ENCODE peak calls at places on chromosomes 3 and 15, in five cellular contexts. One of them, this sample, is unnamed. For H3K4me1, the result is how much of the 10 kb centered on the place peaks cover.

GRCh38 chr3:58084166-58084565 is 75.9 kb downstream of the FLNB start:
- DNase-seq in A549: no peak
- DNase-seq in Peyer's patch: no peak
- DNase-seq in breast epithelium: no peak
- DNase-seq in pancreas: no peak
- DNase-seq in this sample: no peak

GRCh38 chr3:42739401-42740158 is 33.5 kb downstream of the CCDC13 start:
- DNase-seq in A549: no peak
- DNase-seq in pancreas: no peak
- DNase-seq in Peyer's patch: no peak
- DNase-seq in breast epithelium: no peak
- DNase-seq in this sample: no peak

GRCh38 chr15:45439521-45439931 is 61.2 kb upstream of the GATM start:
- DNase-seq in breast epithelium: no peak
- DNase-seq in pancreas: no peak
- DNase-seq in Peyer's patch: no peak
- DNase-seq in A549: no peak
- DNase-seq in this sample: no peak

GRCh38 chr15:101501703-101502373 is 12.3 kb upstream of the PCSK6 start:
- DNase-seq in pancreas: peak
- DNase-seq in A549: peak
- DNase-seq in breast epithelium: no peak
- DNase-seq in Peyer's patch: peak
- DNase-seq in this sample: peak

GRCh38 chr3:65158023-65158422 is 470.2 kb upstream of the ADAMTS9 start:
- DNase-seq in pancreas: no peak
- DNase-seq in A549: no peak
- DNase-seq in Peyer's patch: no peak
- DNase-seq in breast epithelium: no peak
- DNase-seq in this sample: no peak

GRCh38 chr15:50973605-50974004 is 65.1 kb downstream of the AP4E1 start:
- DNase-seq in breast epithelium: no peak
- DNase-seq in A549: no peak
- DNase-seq in pancreas: no peak
- DNase-seq in Peyer's patch: no peak
- DNase-seq in this sample: no peak

GRCh38 chr15:40279437-40280141 is 3.3 kb downstream of the ANKRD63 start:
- DNase-seq in A549: peak
- DNase-seq in breast epithelium: peak
- DNase-seq in pancreas: peak
- DNase-seq in Peyer's patch: peak
- DNase-seq in this sample: peak

GRCh38 chr3:15633766-15634588 is 32.4 kb downstream of the BTD start:
- DNase-seq in pancreas: no peak
- DNase-seq in Peyer's patch: no peak
- DNase-seq in breast epithelium: peak
- DNase-seq in A549: no peak
- DNase-seq in this sample: no peak

GRCh38 chr15:55750706-55751105 is 7.8 kb upstream of the PRTG start:
- DNase-seq in pancreas: no peak
- DNase-seq in breast epithelium: no peak
- DNase-seq in Peyer's patch: no peak
- DNase-seq in A549: no peak
- DNase-seq in this sample: no peak

GRCh38 chr15:65414841-65415621 is 7.7 kb downstream of the IGDCC4 start:
- DNase-seq in Peyer's patch: no peak
- DNase-seq in breast epithelium: no peak
- DNase-seq in A549: peak
- DNase-seq in pancreas: no peak
- DNase-seq in this sample: no peak

GRCh38 chr3:123093696-123094095 is 26.9 kb downstream of the PDIA5 start:
- DNase-seq in breast epithelium: no peak
- DNase-seq in pancreas: peak
- DNase-seq in Peyer's patch: no peak
- DNase-seq in A549: no peak
- DNase-seq in this sample: no peak
- TF ChIP-seq CTCF in breast epithelium: no peak
- TF ChIP-seq CTCF in pancreas: no peak
- TF ChIP-seq CTCF in Peyer's patch: no peak
- TF ChIP-seq CTCF in A549: no peak
- TF ChIP-seq CTCF in this sample: no peak

GRCh38 chr15:33964665-33965040 is 3.6 kb upstream of the CHRM5 start:
- DNase-seq in A549: no peak
- DNase-seq in pancreas: no peak
- DNase-seq in breast epithelium: no peak
- DNase-seq in Peyer's patch: no peak
- DNase-seq in this sample: no peak

GRCh38 chr15:33963831-33964664 is 4.2 kb upstream of the CHRM5 start:
- DNase-seq in Peyer's patch: no peak
- DNase-seq in A549: peak
- DNase-seq in pancreas: no peak
- DNase-seq in breast epithelium: no peak
- DNase-seq in this sample: peak

GRCh38 chr15:33971811-33972210 is 3.5 kb downstream of the CHRM5 start:
- DNase-seq in breast epithelium: no peak
- DNase-seq in Peyer's patch: no peak
- DNase-seq in pancreas: no peak
- DNase-seq in A549: no peak
- DNase-seq in this sample: no peak

GRCh38 chr15:33968224-33968623 is at the start of gene CHRM5:
- DNase-seq in Peyer's patch: no peak
- DNase-seq in A549: no peak
- DNase-seq in pancreas: no peak
- DNase-seq in breast epithelium: no peak
- DNase-seq in this sample: peak
- H3K4me1 ChIP-seq in Peyer's patch: under half
- H3K4me1 ChIP-seq in A549: under half
- H3K4me1 ChIP-seq in pancreas: under half
- H3K4me1 ChIP-seq in breast epithelium: under half
- H3K4me1 ChIP-seq in this sample: under half

DNA sequence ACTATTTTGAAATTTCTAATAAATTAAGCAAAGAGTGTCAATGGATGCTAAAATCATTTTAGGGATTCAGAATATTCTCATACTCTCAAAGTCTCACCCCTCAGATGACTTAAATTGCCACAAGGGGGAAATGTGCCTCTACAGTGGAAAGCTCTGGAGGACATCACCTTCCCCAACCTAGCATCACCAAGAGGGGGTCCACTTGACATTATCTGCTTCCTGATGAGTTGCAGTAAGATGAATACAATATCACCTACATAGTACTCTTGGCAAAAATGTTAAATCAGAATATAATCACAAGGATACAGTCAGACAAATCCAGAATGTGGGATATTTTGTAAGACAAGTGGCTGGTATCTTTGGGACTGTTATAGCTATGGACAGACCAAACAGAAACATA is 290.1 kb downstream of the MFSD1 start:
- DNase-seq in A549: no peak
- DNase-seq in Peyer's patch: no peak
- DNase-seq in pancreas: no peak
- DNase-seq in breast epithelium: no peak
- DNase-seq in this sample: no peak
- TF ChIP-seq CTCF in A549: no peak
- TF ChIP-seq CTCF in Peyer's patch: no peak
- TF ChIP-seq CTCF in pancreas: no peak
- TF ChIP-seq CTCF in breast epithelium: no peak
- TF ChIP-seq CTCF in this sample: no peak

GRCh38 chr3:188231454-188231853 is 77.5 kb downstream of the LPP start:
- DNase-seq in pancreas: no peak
- DNase-seq in A549: no peak
- DNase-seq in breast epithelium: no peak
- DNase-seq in Peyer's patch: no peak
- DNase-seq in this sample: no peak

GRCh38 chr3:188232676-188233075 is 78.7 kb downstream of the LPP start:
- DNase-seq in A549: no peak
- DNase-seq in Peyer's patch: no peak
- DNase-seq in breast epithelium: no peak
- DNase-seq in pancreas: no peak
- DNase-seq in this sample: no peak

GRCh38 chr3:188229177-188229576 is 75.2 kb downstream of the LPP start:
- DNase-seq in A549: no peak
- DNase-seq in breast epithelium: no peak
- DNase-seq in pancreas: no peak
- DNase-seq in Peyer's patch: no peak
- DNase-seq in this sample: no peak

GRCh38 chr3:188229726-188230125 is 75.8 kb downstream of the LPP start:
- DNase-seq in A549: no peak
- DNase-seq in Peyer's patch: no peak
- DNase-seq in pancreas: no peak
- DNase-seq in breast epithelium: no peak
- DNase-seq in this sample: no peak

DNA sequence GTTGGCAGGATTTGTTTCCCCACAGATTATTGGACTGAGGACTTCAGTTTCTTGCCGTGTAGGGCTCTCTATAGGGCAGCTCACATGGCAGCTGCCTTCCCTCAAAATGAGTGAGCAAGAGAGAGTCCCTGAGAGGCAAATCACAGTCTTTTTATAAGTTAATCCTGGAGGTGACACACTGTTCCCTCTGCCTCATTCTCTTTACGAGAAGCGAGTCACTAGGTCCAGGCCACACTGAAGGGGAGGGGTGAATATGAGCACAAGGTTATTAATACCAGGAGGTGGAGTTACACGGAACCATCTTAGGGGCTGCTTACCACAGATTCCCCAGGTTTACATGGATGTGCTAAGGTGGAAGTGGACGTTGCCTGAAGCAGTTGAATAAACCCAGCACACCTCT is 77.0 kb downstream of the LPP start:
- DNase-seq in Peyer's patch: no peak
- DNase-seq in A549: no peak
- DNase-seq in pancreas: no peak
- DNase-seq in breast epithelium: no peak
- DNase-seq in this sample: no peak
- H3K4me1 ChIP-seq in Peyer's patch: under half
- H3K4me1 ChIP-seq in A549: under half
- H3K4me1 ChIP-seq in pancreas: under half
- H3K4me1 ChIP-seq in breast epithelium: under half
- H3K4me1 ChIP-seq in this sample: under half

This sample was measured in BE2C.